ENCODE peak calls at places on chromosomes 5 and 9, in five cellular contexts. L is mesenchymal stem cell, Y is H9, R is IMR-90, E is neuronal stem cell. T is an unnamed sample.

GRCh38 chr5:179143446-179143845 is 83.3 kb downstream of the ZNF354C start:
- DNase-seq in R (peak), Y (peak), E (peak), L (peak), T (peak)

GRCh38 chr5:1152771-1153282 is 41.0 kb upstream of the SLC12A7 start:
- DNase-seq in Y (no peak), L (no peak), E (no peak), R (no peak), T (no peak)

GRCh38 chr5:1760656-1761452 is 38.8 kb downstream of the MRPL36 start:
- DNase-seq in E (no peak), L (no peak), R (no peak), Y (peak), T (no peak)

GRCh38 chr9:105693435-105694275 is 686 bp upstream of the TMEM38B start:
- DNase-seq in E (peak), R (peak), L (no peak), Y (no peak), T (peak)

GRCh38 chr9:4762108-4762888 is 21.3 kb upstream of the AK3 start:
- DNase-seq in E (peak), Y (peak), R (peak), L (peak), T (peak)

GRCh38 chr5:127040779-127041520 is 10.6 kb upstream of the MARCHF3 start:
- DNase-seq in E (no peak), Y (peak), L (no peak), R (peak), T (peak)

GRCh38 chr9:123562844-123563346 is 206.9 kb downstream of the CRB2 start:
- DNase-seq in Y (no peak), E (no peak), L (peak), R (peak), T (peak)

GRCh38 chr5:54063817-54064216 is 246.6 kb downstream of the ARL15 start:
- DNase-seq in R (peak), Y (no peak), L (peak), E (no peak), T (no peak)

GRCh38 chr5:140182075-140182709 is 7.2 kb downstream of the CYSTM1 start:
- DNase-seq in L (no peak), R (no peak), E (no peak), Y (no peak), T (no peak)

GRCh38 chr9:29312327-29312726 is 1739.0 kb upstream of the C9orf72 start:
- DNase-seq in R (no peak), L (no peak), E (no peak), Y (no peak), T (no peak)

GRCh38 chr9:22097712-22098111 is 88.6 kb upstream of the CDKN2B start:
- DNase-seq in E (no peak), L (peak), R (peak), Y (no peak), T (peak)

GRCh38 chr9:104346645-104347175 is 157.4 kb upstream of the OR13F1 start:
- DNase-seq in E (no peak), L (no peak), R (no peak), Y (no peak), T (no peak)

GRCh38 chr5:88944751-88945507 is 61.9 kb upstream of the MEF2C start:
- DNase-seq in R (peak), Y (no peak), E (no peak), L (peak), T (no peak)

GRCh38 chr5:150605546-150605945 is 34.9 kb upstream of the SYNPO start:
- DNase-seq in E (no peak), R (no peak), Y (no peak), L (no peak), T (no peak)
- H2BK15ac ChIP-seq in E (no peak), R (no peak), Y (no peak), L (no peak), T (no peak)

DNA sequence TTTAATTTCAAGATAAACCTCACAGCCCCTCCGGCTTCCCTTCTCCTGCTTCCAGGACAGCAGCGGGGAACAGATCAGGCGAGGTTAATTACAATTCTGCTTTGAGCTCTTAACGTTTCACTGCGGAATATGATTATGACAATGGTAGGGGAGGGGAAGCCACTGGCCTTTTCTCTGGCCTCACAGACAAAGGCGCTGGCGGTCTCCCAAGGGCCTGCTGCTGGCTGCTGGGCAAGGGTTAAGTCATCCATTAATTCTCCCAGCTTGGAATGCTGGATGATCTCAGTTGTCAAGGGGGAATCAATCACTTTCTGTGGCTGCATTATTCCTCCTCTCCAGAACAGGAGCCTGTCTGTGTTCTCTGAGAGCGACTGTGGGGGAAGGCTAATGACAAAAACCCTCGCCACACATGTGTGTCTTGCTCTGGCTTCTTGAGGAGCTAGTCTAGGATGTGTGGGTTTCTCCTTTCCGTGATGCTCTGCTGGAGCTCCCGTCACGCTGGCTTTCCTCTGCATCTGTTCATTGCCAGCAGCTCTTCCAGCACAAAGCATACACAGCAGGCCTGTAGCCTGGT is 82.7 kb downstream of the DCP2 start:
- DNase-seq in R (peak), Y (peak), L (peak), E (no peak), T (no peak)
- H2BK120ac ChIP-seq in R (peak), Y (no peak), L (no peak), E (no peak), T (no peak)

DNA sequence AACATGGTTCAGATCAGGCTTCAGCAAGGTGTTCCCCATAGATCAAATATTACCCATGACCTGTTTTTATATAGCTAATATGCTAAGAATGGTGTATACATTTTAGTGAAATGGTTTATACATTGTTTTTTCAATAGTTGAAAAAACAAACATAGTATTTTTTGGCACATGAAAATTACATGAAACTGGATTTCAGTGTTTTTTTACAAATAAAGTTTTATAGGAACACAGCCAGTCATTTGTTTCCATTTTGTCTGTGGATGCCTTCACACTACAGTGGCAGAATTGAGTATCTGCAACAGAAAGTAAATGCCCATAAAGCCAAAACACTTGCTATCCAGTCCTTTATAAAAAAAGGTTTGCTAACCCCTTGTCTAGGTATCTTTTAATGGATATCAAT is 134.5 kb upstream of the TNFAIP8 start:
- DNase-seq in Y (no peak), L (no peak), E (no peak), R (no peak), T (no peak)
- H4K8ac ChIP-seq in Y (no peak), L (no peak), E (no peak), R (no peak), T (no peak)

DNA sequence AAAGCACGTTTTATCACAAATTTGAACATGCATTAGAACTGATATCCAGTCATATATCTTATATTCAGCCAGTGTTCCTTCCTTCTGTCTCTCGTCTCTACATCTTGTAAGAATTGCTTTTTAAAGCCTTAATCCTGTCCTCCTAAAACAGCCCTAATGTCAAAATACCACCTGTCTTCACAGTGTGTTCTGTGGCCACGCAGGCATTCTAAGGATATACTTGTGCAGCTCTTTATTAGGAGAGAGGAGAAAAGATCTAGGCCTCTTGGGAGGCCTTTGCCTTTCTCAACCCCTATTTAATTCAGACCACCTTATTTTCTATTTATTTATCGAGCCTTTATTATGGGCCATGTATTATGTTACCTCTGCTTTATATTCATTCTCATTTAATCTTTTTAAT is 78.3 kb downstream of the MAN2A1 start:
- DNase-seq in L (no peak), R (no peak), E (no peak), Y (no peak), T (no peak)
- H2BK15ac ChIP-seq in L (no peak), R (no peak), E (no peak), Y (no peak), T (no peak)

GRCh38 chr9:70043285-70043684 is 363 bp upstream of the MAMDC2 start:
- DNase-seq in E (peak), L (no peak), Y (peak), R (no peak), T (peak)
- H2BK120ac ChIP-seq in E (no peak), L (no peak), Y (no peak), R (peak), T (no peak)

DNA sequence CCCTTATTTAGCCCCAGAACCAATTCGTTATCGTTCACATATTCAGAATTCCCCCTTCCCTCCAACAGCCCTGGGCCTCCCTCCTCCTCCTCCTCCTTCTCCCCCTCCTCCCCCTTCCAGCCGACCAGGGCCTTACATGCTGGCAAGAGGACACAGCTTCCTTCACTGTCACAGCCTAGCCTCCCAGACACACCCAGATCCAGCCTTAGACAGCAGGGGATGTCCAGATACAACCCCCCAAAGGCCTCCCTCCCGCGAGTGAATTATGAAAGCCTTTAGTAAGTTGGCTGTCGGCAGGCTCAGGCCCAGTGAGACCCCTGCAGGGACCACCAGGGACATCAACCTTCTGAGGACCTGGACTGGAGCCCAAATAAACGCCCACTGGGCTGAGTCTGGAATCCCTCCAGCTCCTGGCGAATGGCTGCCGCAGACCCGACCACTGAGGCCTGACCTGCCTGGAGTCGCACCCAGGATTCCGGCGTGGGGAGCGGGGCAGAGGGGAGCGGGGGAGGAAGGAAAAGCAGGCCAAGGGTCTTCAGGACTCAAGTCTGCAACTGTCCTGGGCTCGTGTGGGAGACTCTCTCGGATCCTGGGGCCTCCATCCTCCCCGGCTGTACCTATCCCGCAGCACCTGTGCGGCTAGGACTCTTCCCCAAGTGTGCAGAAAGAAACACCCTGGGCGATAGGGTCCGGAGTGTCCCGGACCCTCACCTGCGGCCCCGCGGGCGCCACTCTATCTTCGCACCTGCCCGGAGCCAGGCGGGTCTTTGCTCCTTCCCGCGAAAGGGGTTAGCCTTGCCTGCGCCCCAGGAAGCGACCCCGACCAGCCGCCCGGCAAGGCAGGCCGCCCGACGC is 735 bp downstream of the SEPTIN8 start:
- DNase-seq in L (peak), R (no peak), Y (peak), E (no peak), T (peak)
- H4K8ac ChIP-seq in L (peak), R (peak), Y (no peak), E (no peak), T (no peak)

DNA sequence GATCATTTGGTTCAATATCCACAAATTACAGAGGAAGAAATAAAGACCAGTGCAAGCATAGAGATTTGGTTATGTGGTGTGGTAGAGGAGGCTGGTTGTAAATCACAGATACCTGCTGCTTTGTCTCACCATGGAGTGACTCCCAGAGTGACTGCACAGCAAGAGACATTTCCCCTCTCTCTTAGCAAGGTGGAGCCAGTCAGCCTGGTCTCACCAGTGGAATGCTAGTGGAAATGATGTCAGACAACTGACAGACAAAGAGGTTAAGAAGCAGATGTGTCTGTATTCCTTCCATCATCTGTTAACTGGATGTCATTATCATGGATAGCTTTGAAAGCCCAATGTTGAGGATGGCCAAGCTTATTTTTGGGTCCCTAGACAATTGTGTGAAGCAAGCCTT is 509.4 kb upstream of the SEMA6A start:
- DNase-seq in R (no peak), Y (no peak), L (no peak), E (no peak), T (peak)
- H2BK15ac ChIP-seq in R (no peak), Y (no peak), L (no peak), E (no peak), T (no peak)

DNA sequence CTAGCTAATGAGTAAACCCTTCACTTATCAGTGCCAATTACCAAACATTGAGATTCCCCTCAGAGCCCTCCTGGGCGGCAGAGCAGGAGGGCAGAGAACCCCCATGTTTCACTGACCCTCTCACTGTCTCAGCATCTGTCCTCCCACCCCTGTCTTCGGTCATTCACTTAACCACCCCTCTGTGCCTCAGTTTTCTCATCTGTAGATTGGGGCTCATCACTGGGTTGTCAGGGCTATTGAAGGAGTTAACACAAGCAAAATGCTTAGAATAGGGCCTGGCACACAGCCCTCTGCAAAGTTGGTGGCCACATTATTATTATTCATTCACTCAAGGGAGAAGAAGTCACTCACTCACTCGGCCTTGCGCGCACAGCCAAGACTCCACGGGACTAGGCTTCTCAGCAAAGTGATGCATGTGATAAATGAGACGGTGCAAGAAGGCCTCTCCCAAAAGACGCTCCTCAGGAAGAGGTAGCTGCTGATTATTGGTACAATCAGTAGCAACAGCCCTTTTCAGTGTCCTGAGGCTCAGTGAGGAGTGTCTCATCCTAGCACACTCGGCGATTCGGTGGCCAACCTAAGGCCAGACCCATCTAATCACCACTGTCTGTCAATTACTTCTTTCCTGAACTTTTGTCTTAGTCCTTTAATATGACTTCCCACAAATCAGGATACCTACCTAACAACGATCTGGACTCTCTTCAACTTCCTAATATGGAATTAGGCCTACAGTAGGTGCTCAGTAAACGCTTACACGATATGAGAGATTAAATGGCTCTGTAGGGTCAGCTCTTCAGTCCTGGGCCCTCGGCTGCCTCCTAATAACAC is 7.9 kb downstream of the PDGFRB start:
- DNase-seq in Y (no peak), L (no peak), E (no peak), R (no peak), T (no peak)
- H2BK120ac ChIP-seq in Y (no peak), L (no peak), E (no peak), R (peak), T (no peak)

GRCh38 chr9:5850735-5851122 is 17.8 kb upstream of the ERMP1 start:
- DNase-seq in E (no peak), L (no peak), R (no peak), Y (no peak), T (no peak)
- H4K8ac ChIP-seq in E (no peak), L (peak), R (no peak), Y (no peak), T (no peak)

T was measured in mesendoderm.